ENCODE peak calls at places on chromosomes 1 and 21, in six cellular contexts. One of them, this sample, is unnamed.
A peak's percentile ranks its signal among the peaks of the same experiment; 100 is the strongest.

GRCh38 chr21:14545906-14546480 is at the start of gene SAMSN1:
- DNase-seq in fibroblast of pulmonary artery: peak; percentile 45
- DNase-seq in nephron progenitor cell: no peak
- DNase-seq in uterus: no peak
- DNase-seq in COR-L47: no peak
- DNase-seq in stimulated activated CD8-positive, alpha-beta memory T cell treated with anti-CD3 and anti-CD28 coated beads, Interleukin-7, amount 100 ng/mL, for 1 hour: peak; percentile 30
- DNase-seq in this sample: no peak

GRCh38 chr21:32819702-32820101 is 48.1 kb upstream of the PAXBP1 start:
- DNase-seq in fibroblast of pulmonary artery: peak; percentile 94
- DNase-seq in nephron progenitor cell: no peak
- DNase-seq in uterus: peak; percentile 42
- DNase-seq in COR-L47: no peak
- DNase-seq in stimulated activated CD8-positive, alpha-beta memory T cell treated with anti-CD3 and anti-CD28 coated beads, Interleukin-7, amount 100 ng/mL, for 1 hour: no peak
- DNase-seq in this sample: peak; percentile 21

GRCh38 chr1:222382171-222382570 is 165.7 kb downstream of the HHIPL2 start:
- DNase-seq in fibroblast of pulmonary artery: no peak
- DNase-seq in nephron progenitor cell: no peak
- DNase-seq in uterus: no peak
- DNase-seq in COR-L47: no peak
- DNase-seq in stimulated activated CD8-positive, alpha-beta memory T cell treated with anti-CD3 and anti-CD28 coated beads, Interleukin-7, amount 100 ng/mL, for 1 hour: no peak
- DNase-seq in this sample: no peak

GRCh38 chr1:2492091-2492490 is 16.0 kb downstream of the PLCH2 start:
- DNase-seq in fibroblast of pulmonary artery: no peak
- DNase-seq in nephron progenitor cell: no peak
- DNase-seq in uterus: no peak
- DNase-seq in COR-L47: peak; percentile 54
- DNase-seq in stimulated activated CD8-positive, alpha-beta memory T cell treated with anti-CD3 and anti-CD28 coated beads, Interleukin-7, amount 100 ng/mL, for 1 hour: no peak
- DNase-seq in this sample: no peak

GRCh38 chr1:26285366-26286063 is 5.6 kb downstream of the SH3BGRL3 start:
- DNase-seq in fibroblast of pulmonary artery: no peak
- DNase-seq in nephron progenitor cell: peak; percentile 64
- DNase-seq in uterus: no peak
- DNase-seq in COR-L47: peak; percentile 22
- DNase-seq in stimulated activated CD8-positive, alpha-beta memory T cell treated with anti-CD3 and anti-CD28 coated beads, Interleukin-7, amount 100 ng/mL, for 1 hour: no peak
- DNase-seq in this sample: no peak

GRCh38 chr1:186059311-186059710 is 315.7 kb downstream of the TPR start:
- DNase-seq in fibroblast of pulmonary artery: peak; percentile 45
- DNase-seq in nephron progenitor cell: no peak
- DNase-seq in uterus: no peak
- DNase-seq in COR-L47: no peak
- DNase-seq in stimulated activated CD8-positive, alpha-beta memory T cell treated with anti-CD3 and anti-CD28 coated beads, Interleukin-7, amount 100 ng/mL, for 1 hour: no peak
- DNase-seq in this sample: peak; percentile 90

GRCh38 chr21:36913247-36914169 is 53.0 kb downstream of the HLCS start:
- DNase-seq in fibroblast of pulmonary artery: no peak
- DNase-seq in nephron progenitor cell: no peak
- DNase-seq in uterus: no peak
- DNase-seq in COR-L47: no peak
- DNase-seq in stimulated activated CD8-positive, alpha-beta memory T cell treated with anti-CD3 and anti-CD28 coated beads, Interleukin-7, amount 100 ng/mL, for 1 hour: no peak
- DNase-seq in this sample: no peak

GRCh38 chr1:170296642-170297041 is 150.9 kb downstream of the NTMT2 start:
- DNase-seq in fibroblast of pulmonary artery: peak; percentile 56
- DNase-seq in nephron progenitor cell: no peak
- DNase-seq in uterus: no peak
- DNase-seq in COR-L47: no peak
- DNase-seq in stimulated activated CD8-positive, alpha-beta memory T cell treated with anti-CD3 and anti-CD28 coated beads, Interleukin-7, amount 100 ng/mL, for 1 hour: no peak
- DNase-seq in this sample: no peak

GRCh38 chr21:32414579-32415358 is 2.3 kb downstream of the EVA1C start:
- DNase-seq in fibroblast of pulmonary artery: peak; percentile 68
- DNase-seq in nephron progenitor cell: no peak
- DNase-seq in uterus: no peak
- DNase-seq in COR-L47: peak; percentile 8
- DNase-seq in stimulated activated CD8-positive, alpha-beta memory T cell treated with anti-CD3 and anti-CD28 coated beads, Interleukin-7, amount 100 ng/mL, for 1 hour: no peak
- DNase-seq in this sample: peak; percentile 58

GRCh38 chr1:11499825-11500331 is 20.9 kb downstream of the DISP3 start:
- DNase-seq in fibroblast of pulmonary artery: no peak
- DNase-seq in nephron progenitor cell: no peak
- DNase-seq in uterus: no peak
- DNase-seq in COR-L47: no peak
- DNase-seq in stimulated activated CD8-positive, alpha-beta memory T cell treated with anti-CD3 and anti-CD28 coated beads, Interleukin-7, amount 100 ng/mL, for 1 hour: no peak
- DNase-seq in this sample: no peak

GRCh38 chr1:234603221-234604204 is 6.5 kb downstream of the IRF2BP2 start:
- DNase-seq in fibroblast of pulmonary artery: peak; percentile 74
- DNase-seq in nephron progenitor cell: no peak
- DNase-seq in uterus: no peak
- DNase-seq in COR-L47: no peak
- DNase-seq in stimulated activated CD8-positive, alpha-beta memory T cell treated with anti-CD3 and anti-CD28 coated beads, Interleukin-7, amount 100 ng/mL, for 1 hour: no peak
- DNase-seq in this sample: peak; percentile 46

GRCh38 chr21:46509760-46510159 is 51.1 kb downstream of the DIP2A start:
- DNase-seq in fibroblast of pulmonary artery: no peak
- DNase-seq in nephron progenitor cell: no peak
- DNase-seq in uterus: no peak
- DNase-seq in COR-L47: peak; percentile 5
- DNase-seq in stimulated activated CD8-positive, alpha-beta memory T cell treated with anti-CD3 and anti-CD28 coated beads, Interleukin-7, amount 100 ng/mL, for 1 hour: no peak
- DNase-seq in this sample: no peak

GRCh38 chr1:246151796-246152434 is 355.2 kb downstream of the SMYD3 start:
- DNase-seq in fibroblast of pulmonary artery: no peak
- DNase-seq in nephron progenitor cell: no peak
- DNase-seq in uterus: no peak
- DNase-seq in COR-L47: peak; percentile 17
- DNase-seq in stimulated activated CD8-positive, alpha-beta memory T cell treated with anti-CD3 and anti-CD28 coated beads, Interleukin-7, amount 100 ng/mL, for 1 hour: no peak
- DNase-seq in this sample: no peak

GRCh38 chr1:64343105-64343960 is 126.6 kb upstream of the CACHD1 start:
- DNase-seq in fibroblast of pulmonary artery: peak; percentile 61
- DNase-seq in nephron progenitor cell: no peak
- DNase-seq in uterus: no peak
- DNase-seq in COR-L47: peak; percentile 76
- DNase-seq in stimulated activated CD8-positive, alpha-beta memory T cell treated with anti-CD3 and anti-CD28 coated beads, Interleukin-7, amount 100 ng/mL, for 1 hour: no peak
- DNase-seq in this sample: peak; percentile 42

GRCh38 chr1:29753771-29754607 is 517.7 kb downstream of the PTPRU start:
- DNase-seq in fibroblast of pulmonary artery: no peak
- DNase-seq in nephron progenitor cell: no peak
- DNase-seq in uterus: no peak
- DNase-seq in COR-L47: no peak
- DNase-seq in stimulated activated CD8-positive, alpha-beta memory T cell treated with anti-CD3 and anti-CD28 coated beads, Interleukin-7, amount 100 ng/mL, for 1 hour: no peak
- DNase-seq in this sample: no peak

GRCh38 chr21:26091480-26092018 is 79.0 kb downstream of the APP start:
- DNase-seq in fibroblast of pulmonary artery: no peak
- DNase-seq in nephron progenitor cell: no peak
- DNase-seq in uterus: no peak
- DNase-seq in COR-L47: no peak
- DNase-seq in stimulated activated CD8-positive, alpha-beta memory T cell treated with anti-CD3 and anti-CD28 coated beads, Interleukin-7, amount 100 ng/mL, for 1 hour: no peak
- DNase-seq in this sample: no peak